ENCODE peak calls at places on chromosomes 7 and 10, in four cellular contexts. U, D, T and I are unnamed samples.

GRCh38 chr7:26633557-26633956 is 230.8 kb downstream of the SKAP2 start:
- DNase-seq in U (no peak), D (no peak), T (no peak), I (no peak)

GRCh38 chr10:58457761-58458616 is 54.7 kb upstream of the BICC1 start:
- DNase-seq in U (no peak), D (peak), T (no peak), I (no peak)

GRCh38 chr10:11539191-11539868 is 72.1 kb downstream of the USP6NL start:
- DNase-seq in U (no peak), D (no peak), T (no peak), I (no peak)

GRCh38 chr10:95133997-95134396 is 60.0 kb upstream of the ACSM6 start:
- DNase-seq in U (no peak), D (no peak), T (no peak), I (no peak)

GRCh38 chr7:51639661-51640340 is 323.2 kb upstream of the COBL start:
- DNase-seq in U (no peak), D (no peak), T (no peak), I (no peak)

GRCh38 chr7:104642551-104642950 is 314.1 kb downstream of the LHFPL3 start:
- DNase-seq in U (no peak), D (no peak), T (no peak), I (no peak)

GRCh38 chr10:299512-299911 is 164.3 kb downstream of the ZMYND11 start:
- DNase-seq in U (no peak), D (no peak), T (no peak), I (no peak)

GRCh38 chr10:92742331-92743228 is 52.8 kb downstream of the HHEX start:
- DNase-seq in U (no peak), D (no peak), T (no peak), I (no peak)

GRCh38 chr10:42836771-42837468 is 54.3 kb downstream of the BMS1 start:
- DNase-seq in U (no peak), D (no peak), T (peak), I (no peak)

GRCh38 chr7:11212816-11213215 is 239.1 kb downstream of the PHF14 start:
- DNase-seq in U (no peak), D (no peak), T (no peak), I (no peak)

GRCh38 chr7:47570649-47571050 is 11.3 kb downstream of the TNS3 start:
- DNase-seq in U (no peak), D (no peak), T (no peak), I (no peak)

GRCh38 chr10:36256905-36257304 is 614.8 kb upstream of the FZD8 start:
- DNase-seq in U (no peak), D (no peak), T (no peak), I (no peak)

GRCh38 chr10:69090687-69091450 is 3.0 kb downstream of the SRGN start:
- DNase-seq in U (no peak), D (no peak), T (no peak), I (no peak)

GRCh38 chr10:24958701-24959392 is 6.4 kb upstream of the PRTFDC1 start:
- DNase-seq in U (no peak), D (no peak), T (no peak), I (no peak)